ENCODE peak calls at places on chromosome 12, in four cellular contexts. E, N, Q and U are unnamed samples.

GRCh38 chr12:28191690-28192089 is 1.4 kb downstream of the CCDC91 start:
- DNase-seq in E (no peak), N (peak; percentile 42), Q (no peak), U (peak; percentile 2)

GRCh38 chr12:30706476-30706875 is 10.8 kb upstream of the IPO8 start:
- DNase-seq in E (no peak), N (no peak), Q (no peak), U (no peak)

GRCh38 chr12:122668268-122668667 is 34.9 kb downstream of the HCAR2 start:
- DNase-seq in E (no peak), N (no peak), Q (no peak), U (no peak)

GRCh38 chr12:119593578-119594398 is at the start of gene TMEM233:
- DNase-seq in E (peak; percentile 73), N (no peak), Q (no peak), U (no peak)

GRCh38 chr12:103832048-103832798 is 8.8 kb downstream of the NT5DC3 start:
- DNase-seq in E (no peak), N (no peak), Q (no peak), U (no peak)

GRCh38 chr12:112117685-112118084 is 7.7 kb upstream of the TRAFD1 start:
- DNase-seq in E (no peak), N (no peak), Q (no peak), U (no peak)

GRCh38 chr12:28498850-28499249 is 308.6 kb downstream of the CCDC91 start:
- DNase-seq in E (no peak), N (no peak), Q (no peak), U (no peak)

GRCh38 chr12:9760699-9761406 is at the start of gene CD69:
- DNase-seq in E (no peak), N (peak; percentile 86), Q (peak; percentile 95), U (no peak)

GRCh38 chr12:78674311-78675085 is 190.1 kb upstream of the SYT1 start:
- DNase-seq in E (no peak), N (no peak), Q (no peak), U (peak; percentile 56)

GRCh38 chr12:18224745-18225144 is 36.6 kb upstream of the PIK3C2G start:
- DNase-seq in E (no peak), N (no peak), Q (no peak), U (peak; percentile 5)

GRCh38 chr12:125099407-125099779 is 34.2 kb downstream of the AACS start:
- DNase-seq in E (no peak), N (no peak), Q (no peak), U (no peak)

GRCh38 chr12:78018146-78018910 is 187.6 kb downstream of the NAV3 start:
- DNase-seq in E (no peak), N (no peak), Q (no peak), U (peak; percentile 66)

GRCh38 chr12:121872546-121873223 is 14.0 kb upstream of the HPD start:
- DNase-seq in E (no peak), N (no peak), Q (no peak), U (peak; percentile 99)

GRCh38 chr12:31861360-31861759 is 97.9 kb upstream of the RESF1 start:
- DNase-seq in E (no peak), N (no peak), Q (no peak), U (no peak)

GRCh38 chr12:31868980-31869379 is 90.2 kb upstream of the RESF1 start:
- DNase-seq in E (no peak), N (no peak), Q (no peak), U (peak; percentile 20)

GRCh38 chr12:31866523-31866922 is 92.7 kb upstream of the RESF1 start:
- DNase-seq in E (no peak), N (no peak), Q (no peak), U (no peak)

GRCh38 chr12:31867292-31867691 is 91.9 kb upstream of the RESF1 start:
- DNase-seq in E (no peak), N (no peak), Q (no peak), U (no peak)

DNA sequence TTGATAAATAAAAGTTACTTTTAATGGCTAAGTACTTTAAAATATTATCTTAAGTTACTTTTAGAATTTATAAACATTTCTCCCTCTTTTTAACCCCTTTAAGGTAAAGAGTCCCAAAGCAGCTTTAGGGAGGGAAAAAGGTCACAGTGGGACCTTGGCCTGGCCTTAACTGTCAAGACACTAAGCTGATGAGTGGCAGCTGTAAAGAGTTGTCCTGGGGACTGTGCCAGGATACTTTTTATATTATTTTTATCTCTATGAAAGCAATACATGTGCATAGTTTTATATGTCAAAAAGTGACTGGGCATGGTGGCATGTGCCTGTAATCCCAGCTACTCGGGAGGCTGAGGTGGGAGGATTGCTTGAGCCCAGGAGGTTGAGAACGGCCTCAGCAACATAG is 94.2 kb upstream of the RESF1 start:
- DNase-seq in E (no peak), N (no peak), Q (no peak), U (no peak)
- H3K27me3 ChIP-seq in E (no peaks in the 10 kb centered on the region), N (no peaks in the 10 kb centered on the region), Q (no peaks in the 10 kb centered on the region), U (peaks cover 4% of the 10 kb centered on the region)

GRCh38 chr12:116474899-116475298 is 84.3 kb upstream of the MAP1LC3B2 start:
- DNase-seq in E (no peak), N (no peak), Q (no peak), U (no peak)

GRCh38 chr12:116472193-116472592 is 87.0 kb upstream of the MAP1LC3B2 start:
- DNase-seq in E (no peak), N (no peak), Q (no peak), U (no peak)

GRCh38 chr12:116476227-116476852 is 82.8 kb upstream of the MAP1LC3B2 start:
- DNase-seq in E (no peak), N (no peak), Q (no peak), U (peak; percentile 28)

GRCh38 chr12:116474331-116474730 is 84.8 kb upstream of the MAP1LC3B2 start:
- DNase-seq in E (no peak), N (no peak), Q (no peak), U (no peak)

GRCh38 chr12:116473416-116473815 is 85.8 kb upstream of the MAP1LC3B2 start:
- DNase-seq in E (no peak), N (no peak), Q (no peak), U (no peak)
- TF ChIP-seq CHD1 in E (no peak), N (no peak), Q (no peak), U (no peak)

GRCh38 chr12:53700567-53700966 is 24.7 kb upstream of the ATP5MC2 start:
- DNase-seq in E (no peak), N (no peak), Q (no peak), U (no peak)
- H3K27me3 ChIP-seq in E (peaks cover 8% of the 10 kb centered on the region), N (peaks cover 50% of the 10 kb centered on the region), Q (peaks cover 33% of the 10 kb centered on the region), U (peaks cover 64% of the 10 kb centered on the region)

GRCh38 chr12:2768224-2768961 is 26.4 kb upstream of the FKBP4 start:
- DNase-seq in E (no peak), N (no peak), Q (no peak), U (no peak)

GRCh38 chr12:2765052-2765451 is 29.7 kb upstream of the FKBP4 start:
- DNase-seq in E (no peak), N (no peak), Q (no peak), U (no peak)

GRCh38 chr12:2769866-2770533 is 24.8 kb upstream of the FKBP4 start:
- DNase-seq in E (no peak), N (no peak), Q (no peak), U (no peak)

GRCh38 chr12:2764398-2764797 is 30.4 kb upstream of the FKBP4 start:
- DNase-seq in E (no peak), N (no peak), Q (no peak), U (no peak)

DNA sequence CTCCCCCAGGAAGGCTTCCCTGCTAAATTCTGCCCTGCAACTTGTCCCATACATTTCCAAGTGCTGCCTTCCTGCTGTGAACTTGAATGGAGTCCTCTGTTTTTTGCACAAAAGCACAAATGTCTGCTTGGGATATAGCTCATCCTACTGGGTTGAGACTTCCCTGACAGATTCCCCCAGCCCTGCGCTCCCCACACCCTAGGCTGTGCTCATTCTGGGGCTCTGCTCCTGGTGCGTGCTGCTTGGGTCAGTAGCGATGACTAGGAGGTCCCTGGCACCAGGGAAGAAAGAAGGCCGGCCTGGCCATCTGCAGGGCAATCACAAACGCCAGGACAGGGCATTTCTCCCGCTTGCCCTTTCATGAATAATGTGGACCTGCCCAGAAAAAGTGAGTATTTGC is 29.2 kb upstream of the FKBP4 start:
- DNase-seq in E (no peak), N (no peak), Q (no peak), U (no peak)
- TF ChIP-seq CHD1 in E (no peak), N (no peak), Q (no peak), U (no peak)

GRCh38 chr12:132276720-132277373 is 52.5 kb downstream of the GALNT9 start:
- DNase-seq in E (no peak), N (no peak), Q (no peak), U (no peak)

GRCh38 chr12:132276066-132276719 is 53.2 kb downstream of the GALNT9 start:
- DNase-seq in E (no peak), N (no peak), Q (no peak), U (no peak)

GRCh38 chr12:132275110-132275531 is 54.3 kb downstream of the GALNT9 start:
- DNase-seq in E (peak; percentile 64), N (peak; percentile 25), Q (no peak), U (peak; percentile 20)

GRCh38 chr12:132273992-132274334 is 55.4 kb downstream of the GALNT9 start:
- DNase-seq in E (no peak), N (no peak), Q (no peak), U (no peak)

DNA sequence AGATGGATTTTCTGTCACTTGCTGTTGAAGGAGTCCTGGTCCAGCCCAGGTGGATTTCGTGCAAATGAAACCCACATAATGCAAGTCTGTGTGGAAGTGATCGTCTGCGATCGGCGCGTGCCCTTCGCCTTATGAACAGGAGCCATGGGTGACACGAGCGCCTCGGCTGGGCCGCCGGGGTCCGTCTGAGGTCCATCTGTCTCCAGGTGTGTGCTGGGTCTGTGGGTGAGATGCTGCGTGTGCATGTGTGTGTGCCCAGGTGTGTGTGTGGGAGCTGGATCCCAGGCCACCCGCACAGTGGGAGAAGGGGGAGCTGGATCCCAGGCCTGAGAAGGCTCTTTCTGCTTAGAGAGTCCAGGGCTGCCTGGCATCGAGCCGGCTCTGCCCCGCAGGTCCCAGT is 53.8 kb downstream of the GALNT9 start:
- DNase-seq in E (no peak), N (no peak), Q (no peak), U (no peak)
- H3K27me3 ChIP-seq in E (no peaks in the 10 kb centered on the region), N (peaks cover 89% of the 10 kb centered on the region), Q (no peaks in the 10 kb centered on the region), U (peaks cover 23% of the 10 kb centered on the region)

DNA sequence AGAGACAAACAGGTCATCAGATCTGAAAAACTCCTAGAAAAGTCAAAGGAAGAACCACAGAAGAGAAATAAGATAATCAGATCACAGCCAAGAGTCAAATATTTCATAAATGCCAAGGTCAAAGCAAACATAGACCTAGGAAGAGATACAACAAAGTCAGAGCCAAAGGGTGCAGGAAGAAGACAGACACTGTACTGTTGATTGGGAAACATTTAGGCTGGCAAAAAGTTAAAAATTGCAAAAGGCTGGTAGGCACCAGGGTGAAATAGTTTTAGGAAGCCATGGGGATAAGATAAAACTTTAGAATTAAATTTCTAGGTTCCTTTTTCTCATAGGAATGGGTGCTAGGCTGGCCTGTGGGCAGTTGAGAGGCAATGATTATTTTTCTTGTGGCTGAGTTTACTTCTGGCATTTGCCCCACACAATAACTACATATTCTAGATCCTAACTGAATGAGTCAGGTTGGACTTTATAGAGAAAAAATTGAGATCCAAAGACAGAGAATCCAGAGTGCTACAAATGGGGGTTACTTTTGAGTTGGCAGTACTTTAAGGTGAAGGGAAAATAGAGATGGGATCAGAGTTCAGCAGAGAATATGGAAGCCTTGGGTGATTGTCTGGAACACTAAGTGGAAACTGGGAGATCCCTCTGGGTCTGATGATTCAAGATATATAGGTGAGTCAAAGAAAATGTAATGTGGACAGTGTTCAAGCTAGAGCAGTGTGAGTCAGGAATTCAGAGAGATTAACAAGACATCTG is 215.5 kb downstream of the C12orf50 start:
- DNase-seq in E (no peak), N (no peak), Q (no peak), U (peak; percentile 89)
- TF ChIP-seq CHD1 in E (no peak), N (no peak), Q (no peak), U (no peak)